ENCODE peak calls at places on chromosomes 16 and 17, in ten cellular contexts. R is cardiac fibroblast; V is A549; D is CD8-positive, alpha-beta T cell; G is fibroblast of the aortic adventitia; T is spleen; Q is AG10803; J is breast epithelium; E is body of pancreas; L is GM12878. Y is an unnamed sample.

GRCh38 chr16:19715566-19715965 is 2.5 kb downstream of the KNOP1 start:
- DNase-seq in V (no peak), G (no peak), D (no peak), E (no peak), T (no peak), L (no peak), Q (no peak), J (no peak), R (no peak), Y (no peak)

GRCh38 chr17:19311421-19312215 is 50.9 kb downstream of the B9D1 start:
- DNase-seq in L (no peak), J (no peak), R (peak; percentile 87), Q (peak; percentile 34), G (peak; percentile 50), E (no peak), D (no peak), V (no peak), T (peak; percentile 73), Y (peak; percentile 41)

GRCh38 chr16:53841884-53842283 is 137.9 kb downstream of the FTO start:
- DNase-seq in L (no peak), V (no peak), E (no peak), R (no peak), Q (no peak), T (no peak), J (no peak), G (no peak), D (no peak), Y (no peak)

GRCh38 chr17:16040710-16041251 is 41.2 kb downstream of the TTC19 start:
- DNase-seq in Q (peak; percentile 87), D (no peak), J (no peak), V (no peak), E (peak; percentile 85), T (no peak), L (no peak), R (peak; percentile 34), G (peak; percentile 94), Y (peak; percentile 9)

GRCh38 chr17:82023447-82024241 is 539 bp downstream of the LRRC45 start:
- DNase-seq in V (no peak), L (no peak), R (no peak), Q (no peak), G (no peak), T (no peak), E (peak; percentile 41), D (no peak), J (no peak), Y (peak; percentile 52)

GRCh38 chr17:3551189-3551588 is 6.4 kb downstream of the TRPV3 start:
- DNase-seq in J (no peak), R (no peak), V (no peak), Q (no peak), L (no peak), T (no peak), D (no peak), G (no peak), E (no peak), Y (no peak)

GRCh38 chr17:67111327-67111726 is 67.0 kb downstream of the CACNG1 start:
- DNase-seq in L (no peak), D (no peak), R (no peak), Q (no peak), J (no peak), T (no peak), E (no peak), G (no peak), V (no peak), Y (no peak)

GRCh38 chr17:28711723-28712036 is at the start of gene PROCA1:
- DNase-seq in R (no peak), Q (no peak), J (no peak), E (no peak), T (peak; percentile 91), L (no peak), V (no peak), G (no peak), D (no peak), Y (no peak)

GRCh38 chr17:15920758-15921239 is 24.1 kb upstream of the ADORA2B start:
- DNase-seq in V (peak; percentile 95), G (peak; percentile 98), Q (peak; percentile 90), R (peak; percentile 98), J (no peak), D (no peak), T (no peak), L (no peak), E (no peak), Y (peak; percentile 83)

GRCh38 chr17:17412331-17412730 is 64.5 kb upstream of the MED9 start:
- DNase-seq in J (no peak), V (peak; percentile 52), L (no peak), E (no peak), D (no peak), R (peak; percentile 93), T (no peak), Q (peak; percentile 85), G (peak; percentile 75), Y (peak; percentile 69)

GRCh38 chr17:37146578-37147119 is 197.9 kb downstream of the AATF start:
- DNase-seq in R (no peak), V (no peak), G (no peak), J (no peak), D (no peak), L (no peak), T (no peak), E (no peak), Q (no peak), Y (no peak)

GRCh38 chr16:70691223-70692129 is 5.6 kb upstream of the MTSS2 start:
- DNase-seq in V (peak; percentile 67), Q (peak; percentile 100), L (no peak), G (peak; percentile 94), R (peak; percentile 93), J (no peak), E (peak; percentile 54), D (no peak), T (no peak), Y (peak; percentile 95)

GRCh38 chr16:56632160-56632847 is at the start of gene MT1M:
- DNase-seq in T (no peak), J (no peak), R (no peak), L (no peak), D (no peak), Q (no peak), G (no peak), E (peak; percentile 81), V (no peak), Y (no peak)

GRCh38 chr17:45785373-45786193 is 1.5 kb downstream of the CRHR1 start:
- DNase-seq in J (no peak), G (no peak), R (no peak), T (no peak), Q (no peak), V (no peak), D (no peak), L (no peak), E (no peak), Y (no peak)

GRCh38 chr17:82443465-82444283 is 6.9 kb downstream of the CYBC1 start:
- DNase-seq in Q (no peak), E (peak; percentile 92), J (no peak), D (no peak), L (no peak), V (no peak), T (peak; percentile 81), G (peak; percentile 23), R (no peak), Y (no peak)

DNA sequence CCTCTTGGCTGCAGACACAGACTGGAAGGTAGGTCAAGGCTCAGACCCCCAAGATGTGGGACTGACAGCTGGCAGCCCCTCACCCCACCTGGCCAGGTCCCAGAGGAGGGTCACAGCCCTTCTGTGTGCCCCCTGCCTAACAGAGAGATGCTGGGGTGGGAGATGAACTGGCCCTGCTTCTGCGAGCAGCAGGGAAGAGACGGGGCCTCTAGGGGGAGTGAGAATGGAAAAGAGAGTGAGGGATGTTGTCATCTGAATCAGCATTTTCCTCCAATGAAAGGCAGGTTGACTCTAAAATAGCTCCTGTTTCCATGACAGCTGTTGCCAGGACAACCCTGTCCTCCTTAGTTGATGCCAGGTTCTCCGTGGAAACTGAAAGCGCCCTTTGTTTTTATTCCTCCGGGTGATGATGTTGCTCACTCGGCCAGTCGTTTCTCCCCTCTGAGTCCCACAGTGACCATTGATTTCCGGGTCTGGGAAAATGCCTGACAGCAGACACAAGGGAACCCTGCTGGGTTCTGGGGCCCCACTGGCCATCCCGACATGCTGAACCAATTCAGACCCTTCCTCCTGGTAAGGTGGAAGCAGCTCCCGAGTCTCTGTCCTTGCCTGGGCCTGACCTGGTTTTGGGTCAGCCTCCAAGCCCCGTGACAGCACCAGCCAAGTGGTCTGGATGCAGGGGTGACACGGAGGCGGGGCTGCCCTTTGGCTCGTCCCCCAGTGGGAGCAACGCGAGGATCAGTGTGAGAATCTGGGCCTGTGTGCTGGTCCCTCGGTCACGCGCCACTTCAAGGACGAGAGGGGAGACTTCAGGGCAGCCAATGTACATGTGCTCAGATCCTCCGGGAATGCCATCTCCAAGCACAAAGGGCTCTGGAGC is 4.7 kb upstream of the NDRG4 start:
- DNase-seq in V (peak; percentile 92), G (peak; percentile 98), L (peak; percentile 59), D (no peak), T (peak; percentile 67), Q (peak; percentile 89), J (peak; percentile 49), R (peak; percentile 99), E (peak; percentile 78), Y (peak; percentile 89)
- TF ChIP-seq CTCF in V (peak; percentile 52), G (peak; percentile 80), L (peak; percentile 57), D (no peak), T (peak; percentile 22), Q (peak; percentile 61), J (no peak), R (peak; percentile 81), E (no peak), Y (peak; percentile 74)

GRCh38 chr17:68705331-68706166 is 104.4 kb upstream of the FAM20A start:
- DNase-seq in T (no peak), G (peak; percentile 53), V (no peak), J (no peak), R (peak; percentile 39), Q (peak; percentile 98), L (no peak), D (no peak), E (no peak), Y (peak; percentile 89)
- H3K4me3 ChIP-seq in T (no peak overlapping the region), G (no peak overlapping the region), V (no peak overlapping the region), J (no peak overlapping the region), R (no peak overlapping the region), Q (peak overlapping the region; percentile 30), L (no peak overlapping the region), D (no peak overlapping the region), E (no peak overlapping the region), Y (peak overlapping the region; percentile 11)

GRCh38 chr17:7745748-7746470 is 28.4 kb downstream of the DNAH2 start:
- DNase-seq in L (no peak), E (no peak), G (peak; percentile 94), J (peak; percentile 34), V (peak; percentile 70), T (no peak), Q (peak; percentile 85), R (peak; percentile 93), D (no peak), Y (peak; percentile 85)
- TF ChIP-seq CTCF in L (no peak), E (no peak), G (peak; percentile 35), J (no peak), V (peak; percentile 13), T (no peak), Q (peak; percentile 30), R (peak; percentile 26), D (no peak), Y (peak; percentile 12)

DNA sequence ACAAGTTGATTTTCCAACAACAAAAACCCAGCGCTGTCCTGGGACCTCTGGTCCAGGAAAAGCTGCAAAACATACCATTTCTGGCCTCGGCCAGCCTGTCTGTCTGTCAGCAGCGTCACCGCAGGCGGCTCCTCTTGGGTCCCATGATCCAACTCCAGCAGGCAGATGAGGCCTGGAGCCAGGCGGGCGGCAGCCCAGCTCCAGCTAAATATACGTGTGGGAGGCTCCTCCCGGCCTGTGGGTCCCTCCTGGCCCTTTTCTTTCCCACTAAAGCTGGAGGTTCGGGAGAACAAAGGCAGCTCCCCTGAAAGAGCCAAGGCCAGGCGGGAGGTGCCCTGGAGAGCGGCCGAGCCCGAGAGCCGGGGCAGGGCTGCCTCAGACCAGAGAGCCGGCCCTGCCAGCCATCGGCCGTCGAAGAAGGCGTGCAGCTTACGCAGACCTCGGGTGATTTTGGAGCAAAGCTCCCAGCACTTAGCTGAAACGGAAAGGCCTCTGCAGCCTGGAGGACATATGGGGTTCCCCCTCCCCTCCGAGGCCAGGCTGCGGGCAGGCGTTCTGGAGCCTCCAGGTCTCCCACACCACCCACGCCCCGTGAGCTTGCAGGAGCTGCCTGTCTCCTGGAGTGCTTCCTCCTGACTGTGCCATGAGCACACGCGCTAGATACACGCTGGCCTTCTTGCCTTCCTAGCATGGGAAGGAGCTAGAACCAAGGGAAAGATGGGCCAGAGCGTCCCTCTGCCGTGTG is 19.9 kb upstream of the JPH3 start:
- DNase-seq in G (peak; percentile 95), J (no peak), Q (peak; percentile 82), L (no peak), E (peak; percentile 19), T (peak; percentile 68), D (no peak), R (peak; percentile 85), V (no peak), Y (peak; percentile 69)
- H3K4me3 ChIP-seq in G (peak overlapping the region; percentile 48), J (peak overlapping the region; percentile 17), Q (peak overlapping the region; percentile 30), L (no peak overlapping the region), E (no peak overlapping the region), T (no peak overlapping the region), D (no peak overlapping the region), R (peak overlapping the region; percentile 34), V (peak overlapping the region; percentile 8), Y (peak overlapping the region; percentile 37)

Y was measured in foreskin fibroblast.